ENCODE peak calls at places on chromosomes 16 and 17, in four cellular contexts. P is B cell; Q is stimulated activated CD4-positive, alpha-beta T cell treated with anti-CD3 and anti-CD28 coated beads, Interleukin-1b, Interleukin-23, amount 100 ng/mL, for 24 hours; E is SW 1271. H is an unnamed sample.

GRCh38 chr17:8924595-8924994 is 40.9 kb downstream of the PIK3R5 start:
- DNase-seq in E (no peak), Q (no peak), P (no peak), H (no peak)

GRCh38 chr17:39722965-39723848 is 7.1 kb downstream of the MIEN1 start:
- DNase-seq in Q (no peak), P (no peak), E (no peak), H (no peak)

GRCh38 chr17:35001549-35001948 is 21.2 kb downstream of the LIG3 start:
- DNase-seq in E (no peak), P (no peak), Q (no peak), H (no peak)

GRCh38 chr17:37050905-37051304 is 102.2 kb downstream of the AATF start:
- DNase-seq in Q (no peak), E (no peak), P (no peak), H (no peak)

GRCh38 chr17:78214016-78214705 is at the start of gene BIRC5:
- DNase-seq in E (peak; percentile 52), P (peak; percentile 98), Q (peak; percentile 90), H (peak; percentile 94)

GRCh38 chr16:10946308-10946707 is 1.9 kb downstream of the CLEC16A start:
- DNase-seq in P (no peak), Q (no peak), E (no peak), H (peak; percentile 70)

GRCh38 chr17:60535382-60536279 is 9.6 kb upstream of the APPBP2 start:
- DNase-seq in Q (no peak), E (no peak), P (no peak), H (no peak)

GRCh38 chr17:8480011-8480976 is 44.6 kb downstream of the NDEL1 start:
- DNase-seq in Q (no peak), E (no peak), P (no peak), H (no peak)

GRCh38 chr17:74859439-74860228 is at the start of gene GRIN2C:
- DNase-seq in E (no peak), Q (no peak), P (peak; percentile 92), H (no peak)

GRCh38 chr17:38456031-38456815 is 28.0 kb downstream of the ARHGAP23 start:
- DNase-seq in Q (no peak), P (no peak), E (no peak), H (no peak)

GRCh38 chr16:106623-107324 is 28.7 kb downstream of the MPG start:
- DNase-seq in E (no peak), P (peak; percentile 69), Q (no peak), H (peak; percentile 63)

GRCh38 chr17:62966426-62967110 is 533 bp downstream of the TANC2 start:
- DNase-seq in Q (peak; percentile 55), P (peak; percentile 19), E (no peak), H (peak; percentile 48)

GRCh38 chr17:58301504-58302150 is 20.9 kb upstream of the MPO start:
- DNase-seq in P (no peak), E (no peak), Q (no peak), H (no peak)

GRCh38 chr17:50922107-50922506 is 56.0 kb upstream of the TOB1 start:
- DNase-seq in E (no peak), Q (no peak), P (no peak), H (peak; percentile 72)